ENCODE peak calls at places on chromosomes 7 and 10, in six cellular contexts. N is D721Med, E is heart right ventricle, O is coronary artery, G is astrocyte of the spinal cord, P is HFF-Myc. Z is an unnamed sample.

GRCh38 chr10:6625428-6625827 is 45.4 kb upstream of the PRKCQ start:
- DNase-seq in G (no peak), E (no peak), N (no peak), P (no peak), O (no peak), Z (no peak)

GRCh38 chr7:37031571-37032257 is 307.4 kb upstream of the AOAH start:
- DNase-seq in G (peak), P (peak), O (peak), E (peak), N (no peak), Z (peak)

GRCh38 chr7:157037028-157037427 is 26.6 kb upstream of the MNX1 start:
- DNase-seq in E (no peak), N (no peak), G (no peak), P (no peak), O (no peak), Z (no peak)

GRCh38 chr7:70887186-70887585 is 244.8 kb upstream of the GALNT17 start:
- DNase-seq in P (no peak), N (no peak), E (no peak), G (no peak), O (no peak), Z (no peak)

GRCh38 chr7:149719050-149719899 is 54.1 kb downstream of the ZNF467 start:
- DNase-seq in E (no peak), N (no peak), P (peak), O (no peak), G (peak), Z (peak)

GRCh38 chr10:28986117-28986792 is 302.6 kb upstream of the LYZL1 start:
- DNase-seq in N (no peak), P (no peak), E (no peak), O (no peak), G (no peak), Z (no peak)

GRCh38 chr10:69018613-69019012 is 30.0 kb downstream of the KIFBP start:
- DNase-seq in N (no peak), G (no peak), O (no peak), P (no peak), E (no peak), Z (no peak)

GRCh38 chr10:102410427-102411073 is 8.0 kb downstream of the PSD start:
- DNase-seq in P (no peak), G (no peak), O (no peak), E (no peak), N (no peak), Z (no peak)

GRCh38 chr7:123198668-123199652 is 809 bp downstream of the SLC13A1 start:
- DNase-seq in O (no peak), G (no peak), P (no peak), E (no peak), N (no peak), Z (no peak)

GRCh38 chr7:157281221-157281998 is 55.4 kb upstream of the DNAJB6 start:
- DNase-seq in P (no peak), N (no peak), G (no peak), O (no peak), E (no peak), Z (no peak)

GRCh38 chr7:138935438-138936079 is 45.6 kb downstream of the KIAA1549 start:
- DNase-seq in P (peak), G (peak), O (peak), E (no peak), N (peak), Z (peak)

GRCh38 chr7:99408347-99409191 is at the start of the genes BUD31 and PDAP1:
- DNase-seq in G (peak), E (peak), N (peak), P (peak), O (peak), Z (peak)

GRCh38 chr10:17273403-17273802 is 45.4 kb downstream of the VIM start:
- DNase-seq in P (peak), G (peak), N (no peak), E (no peak), O (no peak), Z (no peak)

GRCh38 chr10:131092416-131092815 is 219.1 kb downstream of the TCERG1L start:
- DNase-seq in O (no peak), P (no peak), G (no peak), N (no peak), E (no peak), Z (no peak)

GRCh38 chr7:33744293-33744692 is 161.0 kb upstream of the BMPER start:
- DNase-seq in O (no peak), E (no peak), N (no peak), G (no peak), P (no peak), Z (no peak)
- TF ChIP-seq CTCF in O (peak), E (peak), N (peak), G (peak), P (peak), Z (peak)

GRCh38 chr10:20855398-20856038 is 41.6 kb downstream of the NEBL start:
- DNase-seq in G (peak), E (no peak), P (no peak), N (no peak), O (no peak), Z (no peak)
- TF ChIP-seq CTCF in G (peak), E (peak), P (peak), N (peak), O (no peak), Z (peak)

GRCh38 chr7:74405191-74405898 is 48.4 kb upstream of the GTF2IRD1 start:
- DNase-seq in N (peak), G (no peak), E (no peak), O (peak), P (no peak), Z (no peak)
- TF ChIP-seq CTCF in N (peak), G (peak), E (peak), O (no peak), P (peak), Z (peak)

DNA sequence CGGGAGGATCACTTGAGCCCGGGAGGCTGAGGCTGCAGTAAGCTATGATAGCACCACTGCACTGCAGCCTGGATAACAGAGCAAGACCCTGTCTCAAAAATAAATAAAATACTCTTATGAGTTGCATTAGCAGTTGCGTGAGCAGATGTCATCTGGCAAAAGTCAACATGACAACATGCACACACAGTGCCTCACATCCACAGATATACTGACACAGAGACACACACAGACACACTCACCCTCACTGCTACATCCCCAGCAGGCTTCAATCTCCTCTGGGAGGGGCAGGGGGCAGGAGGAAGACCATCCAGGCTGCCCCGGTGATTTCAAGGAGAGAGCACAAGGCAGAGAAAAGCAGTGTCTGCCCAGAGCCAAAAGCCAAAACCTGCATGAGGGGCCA is 9.7 kb upstream of the ELN start:
- DNase-seq in E (no peak), N (no peak), G (no peak), O (no peak), P (no peak), Z (no peak)
- TF ChIP-seq CTCF in E (no peak), N (no peak), G (no peak), O (no peak), P (no peak), Z (no peak)

DNA sequence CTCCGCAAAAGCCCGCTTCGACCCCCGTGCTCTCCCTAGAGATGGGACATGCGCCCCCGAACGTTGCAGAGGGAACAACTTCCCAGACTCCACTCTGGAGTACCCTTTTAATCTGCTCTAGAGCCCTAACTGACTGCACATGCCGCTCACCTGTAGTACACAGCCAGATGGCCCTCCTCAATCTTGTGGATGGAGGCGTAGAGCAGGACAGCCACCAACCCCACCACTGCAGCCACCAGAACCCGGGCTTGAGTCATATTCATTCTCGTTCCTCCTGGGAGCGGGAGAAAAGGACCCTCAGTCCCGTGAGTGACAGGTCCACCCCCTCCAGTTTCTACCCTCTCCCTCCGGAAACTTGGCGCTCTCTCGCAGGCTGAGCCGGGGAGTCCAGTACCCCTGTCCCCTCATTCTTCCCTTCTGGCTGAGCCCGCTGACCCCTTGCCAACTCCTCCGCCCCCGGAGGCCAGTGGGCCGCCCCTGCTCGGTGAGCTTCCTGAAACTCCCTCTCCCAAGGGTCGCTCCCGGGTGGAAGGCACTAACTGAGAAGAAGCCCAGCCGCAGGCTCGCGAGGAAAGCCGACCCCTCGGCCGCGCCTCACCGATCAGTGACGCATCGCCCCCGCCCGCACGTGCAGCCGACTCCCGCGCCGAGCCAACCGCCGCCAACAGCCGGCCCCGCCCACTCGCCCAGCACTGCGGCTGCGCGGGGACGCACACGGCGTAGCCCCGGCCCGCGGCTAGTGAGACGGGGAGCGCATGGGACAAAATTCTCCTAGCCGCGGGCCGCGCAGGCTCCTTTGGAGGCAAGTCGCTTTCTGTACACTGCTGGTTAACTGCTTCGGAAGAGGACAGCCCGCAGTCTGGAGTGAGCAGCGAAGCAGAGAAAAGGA is at the start of gene ERLIN1:
- DNase-seq in N (peak), P (peak), E (peak), O (peak), G (peak), Z (peak)
- TF ChIP-seq CTCF in N (no peak), P (no peak), E (no peak), O (no peak), G (no peak), Z (no peak)

GRCh38 chr7:66521675-66522074 is 107.0 kb upstream of the KCTD7 start:
- DNase-seq in G (no peak), O (no peak), P (no peak), E (no peak), N (no peak), Z (no peak)

GRCh38 chr7:66524738-66525137 is 103.9 kb upstream of the KCTD7 start:
- DNase-seq in N (no peak), G (no peak), E (no peak), O (no peak), P (no peak), Z (no peak)

GRCh38 chr7:66523409-66523808 is 105.3 kb upstream of the KCTD7 start:
- DNase-seq in N (no peak), P (no peak), O (no peak), E (no peak), G (no peak), Z (no peak)

GRCh38 chr7:66518151-66518691 is 110.5 kb upstream of the KCTD7 start:
- DNase-seq in G (no peak), P (no peak), N (no peak), E (no peak), O (no peak), Z (no peak)

GRCh38 chr7:66522518-66522917 is 106.2 kb upstream of the KCTD7 start:
- DNase-seq in P (no peak), N (no peak), O (no peak), G (no peak), E (no peak), Z (no peak)
- TF ChIP-seq CTCF in P (peak), N (peak), O (no peak), G (peak), E (peak), Z (peak)

GRCh38 chr7:2070151-2070763 is 162.5 kb downstream of the MAD1L1 start:
- DNase-seq in P (no peak), E (no peak), O (no peak), N (no peak), G (no peak), Z (no peak)

GRCh38 chr7:2066251-2066919 is 166.4 kb downstream of the MAD1L1 start:
- DNase-seq in O (no peak), G (no peak), P (no peak), N (no peak), E (no peak), Z (no peak)

GRCh38 chr7:2069472-2069860 is 163.3 kb downstream of the MAD1L1 start:
- DNase-seq in O (no peak), N (no peak), E (no peak), G (peak), P (no peak), Z (no peak)

GRCh38 chr7:2071133-2071832 is 161.5 kb downstream of the MAD1L1 start:
- DNase-seq in G (no peak), E (no peak), O (no peak), N (no peak), P (no peak), Z (no peak)

DNA sequence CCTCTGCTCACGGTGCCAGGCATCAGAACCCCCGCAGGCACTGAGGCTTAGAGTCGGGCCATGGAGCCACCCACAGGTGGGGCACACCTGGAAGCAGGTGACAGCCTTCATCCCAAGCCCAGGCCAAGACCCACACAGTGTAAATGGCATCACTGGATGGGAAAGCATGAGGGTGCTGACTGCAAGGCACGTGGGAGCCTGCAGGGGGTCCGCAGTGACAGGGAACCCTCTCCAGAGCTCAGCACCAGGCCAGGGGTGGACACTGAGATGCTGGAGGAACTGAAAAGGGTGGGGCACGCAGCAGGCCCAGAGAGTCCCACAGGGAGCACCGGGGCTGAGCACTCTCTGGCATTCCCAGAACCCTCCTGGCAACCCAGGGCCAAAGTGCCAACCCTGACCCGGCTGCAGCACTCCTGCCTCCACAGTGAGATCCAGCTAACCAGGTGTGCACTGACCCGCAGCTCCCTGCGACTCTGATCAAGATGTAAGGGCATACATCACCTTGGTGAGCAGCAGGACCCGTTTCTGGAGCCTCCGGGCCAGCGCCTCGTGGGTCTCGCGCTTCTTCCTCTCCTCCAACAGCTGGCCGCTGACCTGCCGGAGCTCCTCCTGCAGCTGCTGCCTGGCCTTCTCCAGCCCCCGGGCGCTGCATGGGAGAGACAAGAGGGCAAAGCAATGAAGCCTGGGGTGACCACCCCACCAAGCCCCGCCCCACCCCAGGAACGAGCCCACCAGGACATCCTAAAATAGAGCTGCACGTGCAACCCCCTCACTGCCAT is 163.9 kb downstream of the MAD1L1 start:
- DNase-seq in E (no peak), O (no peak), G (no peak), N (no peak), P (no peak), Z (no peak)
- TF ChIP-seq CTCF in E (no peak), O (no peak), G (no peak), N (no peak), P (peak), Z (no peak)

DNA sequence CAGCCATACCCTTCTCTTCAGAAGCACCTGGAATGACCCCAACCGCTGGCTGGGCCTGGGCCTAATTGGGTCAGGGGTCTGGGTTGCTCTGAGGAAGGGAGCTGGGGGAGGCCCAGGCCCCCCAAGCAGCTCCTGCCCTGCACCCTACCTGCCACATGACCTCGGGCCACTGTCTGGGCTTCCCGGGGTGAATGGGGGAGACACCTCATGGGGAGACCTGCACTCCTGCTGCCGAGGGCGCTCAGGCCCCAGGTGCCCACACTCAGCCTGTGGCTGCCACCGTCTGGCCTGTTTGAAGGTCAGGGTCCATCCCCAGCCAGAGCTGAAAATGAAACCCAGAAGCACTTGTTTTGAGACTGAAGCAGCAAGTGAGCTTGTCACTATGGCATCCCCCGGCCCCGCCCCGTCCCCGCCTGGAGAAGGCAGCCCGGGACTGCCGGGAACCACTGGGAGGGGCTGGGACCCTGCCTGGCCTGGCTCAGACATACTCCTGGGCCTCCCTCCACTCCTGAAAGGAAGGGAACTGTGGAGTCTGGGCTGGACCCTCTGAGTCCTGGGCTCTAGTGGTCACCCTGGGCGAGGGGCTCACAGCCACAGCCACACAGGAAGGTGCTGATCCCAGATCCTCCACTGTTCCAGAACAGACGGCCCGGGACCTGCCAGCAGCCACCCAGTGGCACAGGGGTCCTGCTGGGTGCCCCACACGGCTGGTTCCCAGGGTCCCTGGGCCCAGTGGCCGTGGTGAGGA is 7.4 kb upstream of the MICALL2 start:
- DNase-seq in O (peak), P (no peak), G (peak), N (no peak), E (peak), Z (peak)
- TF ChIP-seq CTCF in O (no peak), P (no peak), G (no peak), N (no peak), E (no peak), Z (peak)

GRCh38 chr10:50990568-50991495 is 83.5 kb upstream of the PRKG1 start:
- DNase-seq in G (peak), O (peak), E (peak), P (no peak), N (no peak), Z (peak)

GRCh38 chr10:50987934-50988333 is 86.4 kb upstream of the PRKG1 start:
- DNase-seq in P (no peak), O (no peak), G (no peak), E (no peak), N (no peak), Z (no peak)

GRCh38 chr10:50992356-50992866 is 81.9 kb upstream of the PRKG1 start:
- DNase-seq in O (peak), N (no peak), G (no peak), E (peak), P (no peak), Z (no peak)

GRCh38 chr10:50991496-50992355 is 82.6 kb upstream of the PRKG1 start:
- DNase-seq in E (peak), O (peak), N (no peak), P (no peak), G (no peak), Z (no peak)

GRCh38 chr10:50988792-50989191 is 85.5 kb upstream of the PRKG1 start:
- DNase-seq in P (no peak), G (peak), E (no peak), O (no peak), N (no peak), Z (no peak)
- TF ChIP-seq CTCF in P (peak), G (peak), E (peak), O (peak), N (peak), Z (peak)

Z was measured in AG09319.